ENCODE peak calls at places on chromosomes 1 and 21, in nine cellular contexts. C, U, R, B, K, W, V, J and L are unnamed samples.

GRCh38 chr1:198679535-198680173 is 40.8 kb downstream of the PTPRC start:
- DNase-seq in K (peak; percentile 23), R (no peak), V (no peak), C (no peak), B (peak; percentile 73), U (peak; percentile 86), J (no peak), W (no peak), L (no peak)

GRCh38 chr1:39214021-39214713 is 9.7 kb downstream of the MACF1 start:
- DNase-seq in J (no peak), U (no peak), V (no peak), B (no peak), W (no peak), C (no peak), R (no peak), K (no peak), L (no peak)

GRCh38 chr1:91884459-91885290 is 1.3 kb downstream of the TGFBR3 start:
- DNase-seq in R (peak; percentile 33), W (peak; percentile 59), U (peak; percentile 78), V (peak; percentile 4), J (peak; percentile 61), B (no peak), K (peak; percentile 35), C (no peak), L (no peak)

GRCh38 chr1:12594966-12595838 is 22.8 kb downstream of the DHRS3 start:
- DNase-seq in C (peak; percentile 69), J (peak; percentile 50), V (no peak), B (no peak), W (peak; percentile 64), R (no peak), K (peak; percentile 50), U (peak; percentile 85), L (no peak)

GRCh38 chr1:54220004-54220811 is 20.2 kb downstream of the MRPL37 start:
- DNase-seq in V (peak; percentile 97), C (no peak), U (peak; percentile 79), B (no peak), R (peak; percentile 94), J (peak; percentile 80), K (no peak), W (no peak), L (no peak)

GRCh38 chr1:117138556-117138955 is 17.0 kb upstream of the TRIM45 start:
- DNase-seq in W (no peak), K (no peak), C (no peak), J (no peak), B (no peak), U (no peak), R (no peak), V (no peak), L (no peak)

GRCh38 chr1:66833112-66833511 is 32.0 kb upstream of the INSL5 start:
- DNase-seq in R (no peak), C (no peak), V (no peak), K (no peak), W (no peak), B (no peak), J (no peak), U (no peak), L (no peak)

GRCh38 chr1:182574156-182574555 is 14.9 kb downstream of the RNASEL start:
- DNase-seq in K (no peak), W (no peak), U (no peak), C (no peak), R (no peak), V (no peak), J (no peak), B (no peak), L (no peak)

GRCh38 chr1:155893389-155894142 is 17.6 kb downstream of the RIT1 start:
- DNase-seq in R (peak; percentile 39), V (peak; percentile 49), B (no peak), K (no peak), U (no peak), W (no peak), C (peak; percentile 70), J (no peak), L (no peak)

GRCh38 chr1:2389644-2390043 is 1.7 kb downstream of the MORN1 start:
- DNase-seq in U (peak; percentile 72), R (no peak), V (no peak), J (no peak), B (no peak), C (no peak), K (no peak), W (no peak), L (no peak)

DNA sequence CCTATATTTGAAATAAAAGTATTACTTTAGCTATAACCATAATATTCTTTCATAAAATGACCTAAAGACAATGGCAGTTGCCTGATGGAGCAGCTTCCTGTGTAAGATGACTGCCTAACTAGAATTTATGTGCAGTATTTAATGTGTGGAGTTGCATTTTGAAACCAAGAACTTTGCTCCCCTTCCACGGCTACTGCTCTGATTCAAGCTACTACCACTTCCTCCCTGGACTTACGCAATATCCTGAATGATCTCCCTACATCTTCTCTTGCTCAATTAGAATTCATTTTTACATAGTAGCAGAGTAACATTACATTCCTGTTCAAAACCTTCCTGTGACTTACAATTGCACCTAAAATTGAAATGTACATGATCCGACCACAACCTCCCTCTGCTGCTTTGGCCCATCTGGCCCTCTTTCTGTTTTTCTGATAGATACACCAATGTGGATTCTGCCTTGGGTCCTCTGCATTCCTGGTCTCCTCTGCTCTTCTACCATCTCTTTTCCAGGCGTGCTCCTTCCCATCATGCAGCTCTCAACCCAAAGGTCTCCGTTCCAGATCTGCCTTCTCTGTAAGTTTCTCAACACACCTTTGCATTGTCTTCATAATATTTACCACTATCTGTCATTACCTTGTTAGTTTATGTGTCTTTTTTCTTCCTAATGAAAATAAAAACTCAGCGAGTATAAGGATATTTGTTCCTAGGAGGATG is 47.4 kb upstream of the USP25 start:
- DNase-seq in W (no peak), R (no peak), K (no peak), J (no peak), C (no peak), U (no peak), V (peak; percentile 90), B (no peak), L (no peak)
- H3K4me3 ChIP-seq in W (no peak overlapping the region), R (no peak overlapping the region), K (no peak overlapping the region), J (no peak overlapping the region), C (no peak overlapping the region), U (no peak overlapping the region), V (peak overlapping the region; percentile 39), B (no peak overlapping the region), L (no peak overlapping the region)

DNA sequence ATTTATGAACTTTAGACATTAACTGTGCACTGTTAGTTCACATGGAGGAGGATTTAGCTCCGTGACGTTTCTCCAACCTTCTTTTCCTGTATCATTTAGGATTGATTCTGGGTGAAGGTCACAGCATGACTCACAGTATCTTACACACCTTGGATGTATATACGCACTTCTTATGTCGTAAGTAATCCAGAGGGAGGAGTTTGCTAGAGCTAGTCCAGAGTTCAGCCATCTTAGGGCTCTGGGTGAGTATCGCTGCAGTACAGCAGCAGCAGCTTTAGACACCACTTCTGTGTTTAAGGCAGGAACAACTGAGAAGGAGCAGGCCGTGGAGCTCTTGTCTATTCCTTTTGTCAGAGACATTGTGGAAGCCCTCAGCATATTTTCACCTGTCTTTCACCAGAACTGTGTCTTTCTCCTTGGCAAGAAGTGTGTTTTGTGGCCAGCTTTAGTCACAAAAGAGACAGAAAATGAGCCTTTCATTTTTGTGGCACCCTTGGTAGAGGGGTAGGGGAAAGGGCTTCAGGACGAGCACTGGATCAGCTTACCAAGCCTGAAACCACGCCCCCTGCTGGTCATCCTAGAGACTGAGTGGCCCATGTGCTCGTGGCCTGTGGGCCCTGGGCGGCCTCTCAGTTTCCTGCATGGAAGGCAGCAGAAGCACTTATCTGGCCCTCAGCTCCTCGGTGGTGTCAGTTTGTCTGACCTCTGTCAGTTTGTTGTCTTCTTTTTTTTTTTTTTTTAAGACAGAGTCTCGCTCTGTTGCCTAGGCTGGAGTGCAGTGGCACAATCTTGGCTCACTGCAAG is 64.0 kb downstream of the ADARB1 start:
- DNase-seq in J (peak; percentile 73), C (peak; percentile 28), W (peak; percentile 74), U (peak; percentile 90), K (peak; percentile 69), B (peak; percentile 91), R (peak; percentile 62), V (peak; percentile 81), L (no peak)
- TF ChIP-seq POLR2A in J (no peak), C (no peak), W (peak; percentile 87), U (no peak), K (no peak), B (no peak), R (no peak), V (no peak), L (no peak)

GRCh38 chr1:40711465-40712404 is 20.2 kb downstream of the NFYC start:
- DNase-seq in U (no peak), B (no peak), K (peak; percentile 22), W (no peak), R (no peak), V (no peak), C (no peak), J (no peak), L (no peak)
- H3K4me3 ChIP-seq in U (no peak overlapping the region), B (peak overlapping the region; percentile 48), K (peak overlapping the region; percentile 63), W (no peak overlapping the region), R (peak overlapping the region; percentile 63), V (no peak overlapping the region), C (no peak overlapping the region), J (no peak overlapping the region), L (no peak overlapping the region)

DNA sequence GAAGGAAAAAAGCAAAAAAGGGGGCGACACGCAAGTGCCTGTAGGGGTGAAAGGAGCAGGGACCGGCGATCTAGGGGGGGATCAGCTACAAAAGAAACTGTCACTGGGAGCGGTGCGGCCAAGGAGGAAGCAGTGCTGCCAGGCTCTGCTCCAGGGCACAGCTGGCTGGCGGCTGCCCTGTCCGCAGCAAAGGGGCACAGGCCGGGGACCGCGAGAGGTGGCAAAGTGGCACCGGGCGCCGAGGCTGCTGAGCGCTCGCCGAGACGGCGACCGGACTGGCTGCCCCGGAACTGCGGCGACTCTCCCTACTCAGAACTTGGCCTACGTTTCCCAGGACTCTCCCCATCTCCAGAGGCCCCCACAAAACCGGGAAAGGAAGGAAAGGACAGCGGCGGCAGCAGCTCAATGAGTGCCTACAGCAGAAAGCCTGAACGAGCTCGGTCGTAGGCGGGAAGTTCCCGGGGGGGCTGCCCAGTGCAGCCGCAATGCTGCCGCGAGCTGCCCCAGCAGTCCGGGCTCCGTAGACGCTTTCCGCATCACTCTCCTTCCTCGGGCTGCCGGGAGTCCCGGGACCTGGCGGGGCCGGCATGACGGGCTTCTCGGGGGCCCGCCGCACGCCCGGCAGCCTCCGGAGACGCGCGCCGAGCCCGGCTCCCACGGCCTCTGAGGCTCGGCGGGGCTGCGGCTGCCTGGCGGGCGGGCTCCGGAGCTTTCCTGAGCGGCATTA is 998 bp upstream of the CDKN2C start:
- DNase-seq in V (peak; percentile 83), J (peak; percentile 70), B (no peak), K (peak; percentile 58), R (peak; percentile 48), W (peak; percentile 81), U (peak; percentile 92), C (no peak), L (no peak)
- TF ChIP-seq POLR2A in V (peak; percentile 12), J (no peak), B (no peak), K (peak; percentile 2), R (no peak), W (no peak), U (peak; percentile 17), C (no peak), L (no peak)

GRCh38 chr1:87853576-87854351 is 525.1 kb downstream of the LMO4 start:
- DNase-seq in B (no peak), K (no peak), J (no peak), W (no peak), U (no peak), C (no peak), V (no peak), R (peak; percentile 15), L (no peak)
- H3K4me3 ChIP-seq in B (no peak overlapping the region), K (no peak overlapping the region), J (no peak overlapping the region), W (no peak overlapping the region), U (no peak overlapping the region), C (no peak overlapping the region), V (no peak overlapping the region), R (no peak overlapping the region), L (no peak overlapping the region)

GRCh38 chr1:203133969-203134725 is 6.6 kb downstream of the ADORA1 start:
- DNase-seq in C (no peak), B (no peak), R (no peak), J (no peak), V (peak; percentile 81), K (peak; percentile 23), W (no peak), U (no peak), L (no peak)
- TF ChIP-seq POLR2A in C (no peak), B (no peak), R (no peak), J (no peak), V (no peak), K (no peak), W (no peak), U (no peak), L (no peak)